ENCODE peak calls at places on chromosomes 2 and 18, in four cellular contexts. One of them, this sample, is unnamed.

GRCh38 chr18:12271376-12272235 is 17.4 kb downstream of the CIDEA start:
- DNase-seq in A549: peak; percentile 79
- DNase-seq in body of pancreas: peak; percentile 84
- DNase-seq in type B pancreatic cell: peak; percentile 83
- DNase-seq in this sample: peak; percentile 92

GRCh38 chr18:36015629-36016028 is 43.1 kb downstream of the RMP24 start:
- DNase-seq in body of pancreas: no peak
- DNase-seq in type B pancreatic cell: no peak
- DNase-seq in A549: no peak
- DNase-seq in this sample: no peak

GRCh38 chr2:64179582-64180321 is 35.5 kb upstream of the PELI1 start:
- DNase-seq in type B pancreatic cell: no peak
- DNase-seq in body of pancreas: no peak
- DNase-seq in A549: no peak
- DNase-seq in this sample: no peak

GRCh38 chr2:29278964-29279363 is 163.7 kb downstream of the CLIP4 start:
- DNase-seq in type B pancreatic cell: no peak
- DNase-seq in A549: no peak
- DNase-seq in body of pancreas: no peak
- DNase-seq in this sample: no peak

GRCh38 chr18:58991127-58991798 is 126.6 kb downstream of the ZNF532 start:
- DNase-seq in body of pancreas: no peak
- DNase-seq in A549: no peak
- DNase-seq in type B pancreatic cell: no peak
- DNase-seq in this sample: no peak

GRCh38 chr2:236685361-236685760 is 115.7 kb downstream of the ACKR3 start:
- DNase-seq in A549: no peak
- DNase-seq in body of pancreas: no peak
- DNase-seq in type B pancreatic cell: no peak
- DNase-seq in this sample: no peak

GRCh38 chr2:54310961-54311360 is 54.9 kb upstream of the TSPYL6 start:
- DNase-seq in type B pancreatic cell: no peak
- DNase-seq in A549: no peak
- DNase-seq in body of pancreas: no peak
- DNase-seq in this sample: no peak

GRCh38 chr2:66433945-66434678 is 813 bp upstream of the MEIS1 start:
- DNase-seq in type B pancreatic cell: peak; percentile 81
- DNase-seq in A549: peak; percentile 68
- DNase-seq in body of pancreas: peak; percentile 75
- DNase-seq in this sample: no peak

GRCh38 chr2:212536385-212537310 is 2.0 kb downstream of the ERBB4 start:
- DNase-seq in A549: no peak
- DNase-seq in type B pancreatic cell: no peak
- DNase-seq in body of pancreas: peak; percentile 11
- DNase-seq in this sample: no peak

GRCh38 chr2:222730346-222731065 is 59.0 kb downstream of the MOGAT1 start:
- DNase-seq in type B pancreatic cell: no peak
- DNase-seq in body of pancreas: no peak
- DNase-seq in A549: no peak
- DNase-seq in this sample: peak; percentile 6

GRCh38 chr2:241907171-241907570 is 37.6 kb downstream of the RTP5 start:
- DNase-seq in body of pancreas: no peak
- DNase-seq in type B pancreatic cell: peak; percentile 42
- DNase-seq in A549: no peak
- DNase-seq in this sample: no peak

GRCh38 chr2:61018319-61018750 is 280 bp upstream of the PUS10 start:
- DNase-seq in type B pancreatic cell: no peak
- DNase-seq in A549: no peak
- DNase-seq in body of pancreas: no peak
- DNase-seq in this sample: no peak

GRCh38 chr18:31614044-31614443 is 22.4 kb downstream of the TTR start:
- DNase-seq in type B pancreatic cell: no peak
- DNase-seq in A549: no peak
- DNase-seq in body of pancreas: no peak
- DNase-seq in this sample: no peak

GRCh38 chr18:31609886-31610646 is 18.4 kb downstream of the TTR start:
- DNase-seq in body of pancreas: no peak
- DNase-seq in A549: no peak
- DNase-seq in type B pancreatic cell: no peak
- DNase-seq in this sample: no peak

GRCh38 chr18:31611511-31611910 is 19.8 kb downstream of the TTR start:
- DNase-seq in body of pancreas: no peak
- DNase-seq in A549: no peak
- DNase-seq in type B pancreatic cell: no peak
- DNase-seq in this sample: no peak

GRCh38 chr18:31612124-31612523 is 20.4 kb downstream of the TTR start:
- DNase-seq in type B pancreatic cell: no peak
- DNase-seq in body of pancreas: no peak
- DNase-seq in A549: no peak
- DNase-seq in this sample: no peak

DNA sequence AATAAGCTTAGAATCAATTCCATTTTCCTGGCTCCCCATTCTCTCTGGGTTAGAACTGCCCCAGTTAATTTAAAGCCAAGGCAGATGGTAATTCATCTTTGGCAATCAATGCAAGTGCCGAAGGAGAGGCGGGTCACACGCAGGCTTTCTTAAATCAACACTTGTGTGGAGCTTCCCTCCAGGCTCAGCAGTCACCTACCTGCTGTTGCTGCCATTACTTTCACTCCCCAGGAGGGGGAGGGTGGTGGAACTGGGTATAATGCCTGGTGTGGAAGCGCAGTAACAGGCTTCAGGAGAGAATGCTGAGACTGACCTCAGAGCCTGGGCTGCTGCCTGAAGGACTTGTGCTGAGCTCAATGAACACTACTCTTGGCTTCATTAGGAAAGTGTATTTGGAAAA is 19.2 kb downstream of the TTR start:
- DNase-seq in body of pancreas: peak; percentile 33
- DNase-seq in type B pancreatic cell: no peak
- DNase-seq in A549: peak; percentile 6
- DNase-seq in this sample: no peak
- TF ChIP-seq CTCF in body of pancreas: peak; percentile 33
- TF ChIP-seq CTCF in type B pancreatic cell: peak; percentile 60
- TF ChIP-seq CTCF in A549: no peak
- TF ChIP-seq CTCF in this sample: no peak

GRCh38 chr18:49251451-49251850 is 209.0 kb downstream of the DYM start:
- DNase-seq in body of pancreas: no peak
- DNase-seq in A549: no peak
- DNase-seq in type B pancreatic cell: no peak
- DNase-seq in this sample: no peak

GRCh38 chr18:49249523-49249922 is 210.9 kb downstream of the DYM start:
- DNase-seq in type B pancreatic cell: no peak
- DNase-seq in A549: peak; percentile 12
- DNase-seq in body of pancreas: no peak
- DNase-seq in this sample: no peak

GRCh38 chr18:49247786-49248185 is 212.7 kb downstream of the DYM start:
- DNase-seq in body of pancreas: no peak
- DNase-seq in A549: peak; percentile 2
- DNase-seq in type B pancreatic cell: no peak
- DNase-seq in this sample: no peak

GRCh38 chr18:49250819-49251388 is 209.5 kb downstream of the DYM start:
- DNase-seq in type B pancreatic cell: no peak
- DNase-seq in A549: peak; percentile 16
- DNase-seq in body of pancreas: no peak
- DNase-seq in this sample: no peak
- TF ChIP-seq CTCF in type B pancreatic cell: peak; percentile 70
- TF ChIP-seq CTCF in A549: peak; percentile 51
- TF ChIP-seq CTCF in body of pancreas: no peak
- TF ChIP-seq CTCF in this sample: peak; percentile 61

GRCh38 chr2:154457291-154457690 is 241.2 kb upstream of the KCNJ3 start:
- DNase-seq in body of pancreas: no peak
- DNase-seq in type B pancreatic cell: no peak
- DNase-seq in A549: no peak
- DNase-seq in this sample: no peak
- TF ChIP-seq CTCF in body of pancreas: no peak
- TF ChIP-seq CTCF in type B pancreatic cell: no peak
- TF ChIP-seq CTCF in A549: no peak
- TF ChIP-seq CTCF in this sample: no peak

GRCh38 chr2:188297983-188298382 is 6.3 kb downstream of the GULP1 start:
- DNase-seq in type B pancreatic cell: no peak
- DNase-seq in A549: no peak
- DNase-seq in body of pancreas: no peak
- DNase-seq in this sample: no peak
- TF ChIP-seq CTCF in type B pancreatic cell: no peak
- TF ChIP-seq CTCF in A549: no peak
- TF ChIP-seq CTCF in body of pancreas: no peak
- TF ChIP-seq CTCF in this sample: no peak